ENCODE peak calls at places on chromosomes 5 and 9, in ten cellular contexts. R is uterus; X is ovary; O is mesenchymal stem cell; L is epithelial cell of prostate; B is CD4-positive, CD25-positive, alpha-beta regulatory T cell; H is CD8-positive, alpha-beta T cell; A is WERI-Rb-1; Q is colonic mucosa; E is GM12878. T is an unnamed sample.

GRCh38 chr9:33517373-33517772 is 6.7 kb upstream of the ANKRD18B start:
- DNase-seq in R (no peak), O (peak; percentile 75), B (peak; percentile 17), L (no peak), E (no peak), Q (no peak), H (no peak), X (no peak), A (peak; percentile 22), T (peak; percentile 54)

GRCh38 chr5:38845555-38846378 is at the start of gene OSMR:
- DNase-seq in O (peak; percentile 99), X (peak; percentile 96), R (peak; percentile 96), Q (peak; percentile 70), A (no peak), L (peak; percentile 88), E (no peak), B (no peak), H (no peak), T (no peak)

GRCh38 chr9:12798066-12798770 is 23.4 kb downstream of the LURAP1L start:
- DNase-seq in B (no peak), H (no peak), Q (no peak), A (peak; percentile 38), L (no peak), R (no peak), E (no peak), O (no peak), X (no peak), T (no peak)

GRCh38 chr5:145660897-145661650 is 174.1 kb downstream of the PRELID2 start:
- DNase-seq in A (no peak), L (no peak), X (no peak), E (no peak), Q (no peak), R (no peak), B (no peak), O (no peak), H (no peak), T (no peak)

GRCh38 chr5:16807475-16807874 is 128.6 kb downstream of the MYO10 start:
- DNase-seq in E (no peak), O (no peak), X (no peak), A (no peak), R (no peak), Q (no peak), H (no peak), B (no peak), L (no peak), T (no peak)

GRCh38 chr5:86688414-86688813 is 70.7 kb downstream of the COX7C start:
- DNase-seq in R (no peak), O (no peak), Q (no peak), E (no peak), L (no peak), X (no peak), B (no peak), H (no peak), A (no peak), T (no peak)

GRCh38 chr5:180669661-180670060 is 20.3 kb upstream of the FLT4 start:
- DNase-seq in B (no peak), H (no peak), Q (no peak), E (no peak), L (no peak), O (no peak), A (no peak), X (no peak), R (no peak), T (no peak)

GRCh38 chr5:91049800-91050199 is 333.3 kb downstream of the ARRDC3 start:
- DNase-seq in L (no peak), Q (no peak), B (no peak), X (no peak), H (no peak), E (no peak), A (no peak), O (peak; percentile 40), R (no peak), T (no peak)

GRCh38 chr5:135185461-135186075 is 151.5 kb upstream of the PITX1 start:
- DNase-seq in X (no peak), O (peak; percentile 8), L (no peak), A (no peak), B (peak; percentile 31), E (no peak), H (no peak), Q (peak; percentile 48), R (no peak), T (no peak)

GRCh38 chr5:180213657-180214207 is 4.7 kb upstream of the RASGEF1C start:
- DNase-seq in B (no peak), Q (no peak), A (no peak), E (no peak), O (no peak), L (no peak), X (no peak), H (no peak), R (no peak), T (no peak)

GRCh38 chr5:78647838-78648358 is 674 bp downstream of the LHFPL2 start:
- DNase-seq in X (peak; percentile 83), R (peak; percentile 69), O (peak; percentile 73), L (no peak), A (peak; percentile 53), Q (peak; percentile 62), H (no peak), B (no peak), E (no peak), T (no peak)

DNA sequence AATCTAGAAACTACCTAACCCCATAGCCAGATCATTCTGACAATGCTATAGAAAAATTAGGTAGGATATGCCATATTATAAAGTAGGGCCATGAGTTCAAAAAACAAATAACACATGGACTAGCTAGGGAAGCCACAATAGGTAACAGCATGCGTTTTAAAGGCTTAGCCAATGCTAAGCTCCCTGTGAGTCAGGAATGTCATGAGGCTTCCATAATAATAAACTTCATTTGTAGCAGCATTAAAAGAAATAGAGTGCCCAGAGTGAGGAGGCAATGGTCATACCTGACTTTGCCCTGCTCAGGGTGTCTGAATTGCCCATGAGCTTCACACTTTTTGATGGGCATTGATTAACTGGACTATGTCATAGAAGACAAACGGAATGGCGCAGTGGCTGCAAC is 15.8 kb downstream of the FOXE1 start:
- DNase-seq in R (no peak), B (no peak), O (no peak), X (no peak), Q (no peak), H (no peak), E (no peak), A (no peak), L (no peak), T (no peak)
- H3K27ac ChIP-seq in R (no peak overlapping the region), B (no peak overlapping the region), O (no peak overlapping the region), X (no peak overlapping the region), Q (no peak overlapping the region), H (no peak overlapping the region), E (no peak overlapping the region), A (no peak overlapping the region), L (no peak overlapping the region), T (no peak overlapping the region)

DNA sequence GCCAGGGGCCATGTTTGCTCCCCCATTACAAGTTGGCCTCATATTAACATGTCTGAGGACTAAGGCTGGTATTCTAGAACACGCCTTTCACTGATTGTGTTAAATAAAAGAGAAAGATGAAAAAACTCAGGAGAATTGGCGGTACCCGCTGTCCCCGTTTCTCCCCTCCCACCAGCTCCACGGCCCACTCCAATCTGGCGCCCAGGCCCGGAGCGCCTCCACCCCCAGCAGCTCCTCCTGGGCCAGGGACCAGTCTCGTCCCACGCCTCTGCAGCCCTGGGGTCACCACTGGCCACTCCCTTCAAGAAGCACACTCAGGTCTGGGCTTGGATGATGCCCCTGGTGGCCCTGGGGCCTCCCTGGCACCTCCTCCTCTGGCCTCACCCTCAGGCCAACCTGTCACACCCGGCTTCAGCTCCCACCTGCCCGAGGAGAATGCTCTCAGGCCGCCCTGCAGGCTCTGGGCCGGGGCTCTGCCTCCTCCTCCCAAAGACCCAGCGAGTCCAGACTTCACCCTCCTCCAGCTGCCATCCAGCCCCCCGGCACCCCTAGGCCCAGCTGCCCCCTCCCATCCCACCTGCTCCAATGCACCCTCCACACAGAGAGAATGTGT is 133.0 kb upstream of the PPP1R26 start:
- DNase-seq in Q (no peak), R (no peak), A (no peak), B (no peak), H (no peak), E (no peak), X (no peak), O (no peak), L (no peak), T (no peak)
- H3K27ac ChIP-seq in Q (no peak overlapping the region), R (no peak overlapping the region), A (no peak overlapping the region), B (no peak overlapping the region), H (no peak overlapping the region), E (no peak overlapping the region), X (no peak overlapping the region), O (no peak overlapping the region), L (no peak overlapping the region), T (no peak overlapping the region)

GRCh38 chr5:164204338-164204946 is 699.0 kb downstream of the MAT2B start:
- DNase-seq in A (no peak), Q (no peak), R (no peak), B (no peak), X (no peak), E (no peak), O (no peak), L (peak; percentile 10), H (no peak), T (no peak)

GRCh38 chr5:164202338-164202737 is 696.9 kb downstream of the MAT2B start:
- DNase-seq in O (no peak), B (no peak), A (no peak), X (no peak), H (no peak), L (no peak), R (no peak), E (no peak), Q (no peak), T (no peak)

GRCh38 chr5:164207646-164208045 is 702.2 kb downstream of the MAT2B start:
- DNase-seq in A (no peak), O (no peak), B (no peak), R (no peak), H (no peak), E (no peak), X (no peak), L (no peak), Q (no peak), T (no peak)

GRCh38 chr5:164206196-164206595 is 700.8 kb downstream of the MAT2B start:
- DNase-seq in E (no peak), B (no peak), O (no peak), R (no peak), X (no peak), Q (no peak), A (no peak), H (no peak), L (no peak), T (no peak)

DNA sequence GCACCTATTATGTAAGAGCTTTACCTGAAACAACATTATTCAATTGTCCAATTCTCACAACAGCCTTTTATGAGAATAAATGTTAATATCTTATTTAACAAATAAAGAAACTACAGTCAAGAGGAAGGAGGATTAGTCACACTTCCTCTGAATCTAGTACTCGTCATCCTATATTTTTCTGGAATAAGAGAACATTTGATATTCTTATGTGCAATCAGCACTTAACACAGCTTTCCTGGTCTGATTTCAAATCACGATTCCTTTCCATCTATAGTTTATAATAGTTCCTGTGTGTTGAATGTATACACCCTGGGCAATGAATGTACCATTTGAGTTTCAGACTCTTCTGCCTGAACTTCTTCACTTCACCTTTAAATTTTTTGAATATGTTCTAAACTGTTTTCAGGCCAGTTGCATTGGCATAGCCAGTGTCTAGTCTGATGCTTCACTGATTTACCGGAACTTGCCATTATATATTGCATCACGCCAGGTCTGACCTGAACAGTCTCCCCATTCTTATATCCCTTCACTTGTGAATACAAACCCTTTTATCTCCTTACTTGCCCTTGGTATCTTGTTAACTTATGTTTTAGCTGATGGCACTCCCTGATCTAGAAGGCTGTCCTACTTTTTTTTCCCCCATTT is 698.3 kb downstream of the MAT2B start:
- DNase-seq in R (no peak), X (no peak), Q (no peak), L (no peak), E (no peak), H (no peak), O (no peak), A (no peak), B (no peak), T (no peak)
- H3K27ac ChIP-seq in R (no peak overlapping the region), X (no peak overlapping the region), Q (no peak overlapping the region), L (peak overlapping the region; percentile 21), E (no peak overlapping the region), H (no peak overlapping the region), O (no peak overlapping the region), A (no peak overlapping the region), B (no peak overlapping the region), T (no peak overlapping the region)

GRCh38 chr5:114449836-114450515 is 88.1 kb downstream of the KCNN2 start:
- DNase-seq in O (peak; percentile 87), H (peak; percentile 10), B (peak; percentile 24), X (peak; percentile 74), A (peak; percentile 66), Q (peak; percentile 51), E (peak; percentile 60), R (peak; percentile 38), L (no peak), T (peak; percentile 61)
- H3K27ac ChIP-seq in O (no peak overlapping the region), H (no peak overlapping the region), B (no peak overlapping the region), X (no peak overlapping the region), A (no peak overlapping the region), Q (no peak overlapping the region), E (no peak overlapping the region), R (no peak overlapping the region), L (no peak overlapping the region), T (no peak overlapping the region)

T was measured in MM.1S.